ENCODE peak calls at places on chromosomes 3 and 15, in nine cellular contexts. Q is cardiac fibroblast, M is sigmoid colon, E is cardiac muscle cell, T is AG04450, G is NT2/D1, C is mesendoderm, W is astrocyte of the spinal cord, F is endodermal cell. J is an unnamed sample.

GRCh38 chr15:40360015-40360414 is 2.0 kb downstream of the DISP2 start:
- DNase-seq in E (no peak), Q (no peak), F (no peak), T (no peak), M (no peak), C (no peak), W (no peak), G (no peak), J (no peak)

GRCh38 chr3:166060789-166061479 is 223.7 kb upstream of the BCHE start:
- DNase-seq in M (no peak), W (no peak), C (peak), G (no peak), Q (no peak), T (no peak), F (peak), E (no peak), J (no peak)

GRCh38 chr3:171396048-171396447 is 64.2 kb downstream of the TNIK start:
- DNase-seq in W (peak), G (no peak), C (no peak), Q (peak), F (no peak), T (no peak), E (no peak), M (no peak), J (no peak)

GRCh38 chr3:182999767-183000166 is 19.4 kb upstream of the DCUN1D1 start:
- DNase-seq in F (no peak), E (no peak), G (no peak), T (no peak), C (no peak), Q (no peak), W (no peak), M (no peak), J (no peak)

GRCh38 chr15:74543583-74543982 is 2.6 kb downstream of the ARID3B start:
- DNase-seq in W (no peak), E (no peak), F (no peak), C (no peak), M (no peak), T (no peak), Q (no peak), G (no peak), J (peak)

GRCh38 chr3:133926736-133927542 is 31.3 kb upstream of the RAB6B start:
- DNase-seq in F (peak), E (peak), G (no peak), T (no peak), W (peak), C (peak), M (no peak), Q (no peak), J (no peak)

GRCh38 chr3:99690761-99691369 is 52.5 kb downstream of the COL8A1 start:
- DNase-seq in Q (no peak), M (no peak), T (no peak), F (no peak), W (no peak), G (no peak), C (no peak), E (no peak), J (no peak)

GRCh38 chr15:71485094-71485693 is 325.2 kb upstream of the NR2E3 start:
- DNase-seq in Q (peak), M (no peak), C (peak), G (no peak), T (no peak), W (peak), F (peak), E (no peak), J (no peak)

GRCh38 chr3:80556728-80557127 is 788.9 kb upstream of the ROBO1 start:
- DNase-seq in Q (no peak), E (no peak), W (no peak), F (no peak), M (no peak), G (no peak), C (no peak), T (no peak), J (no peak)

DNA sequence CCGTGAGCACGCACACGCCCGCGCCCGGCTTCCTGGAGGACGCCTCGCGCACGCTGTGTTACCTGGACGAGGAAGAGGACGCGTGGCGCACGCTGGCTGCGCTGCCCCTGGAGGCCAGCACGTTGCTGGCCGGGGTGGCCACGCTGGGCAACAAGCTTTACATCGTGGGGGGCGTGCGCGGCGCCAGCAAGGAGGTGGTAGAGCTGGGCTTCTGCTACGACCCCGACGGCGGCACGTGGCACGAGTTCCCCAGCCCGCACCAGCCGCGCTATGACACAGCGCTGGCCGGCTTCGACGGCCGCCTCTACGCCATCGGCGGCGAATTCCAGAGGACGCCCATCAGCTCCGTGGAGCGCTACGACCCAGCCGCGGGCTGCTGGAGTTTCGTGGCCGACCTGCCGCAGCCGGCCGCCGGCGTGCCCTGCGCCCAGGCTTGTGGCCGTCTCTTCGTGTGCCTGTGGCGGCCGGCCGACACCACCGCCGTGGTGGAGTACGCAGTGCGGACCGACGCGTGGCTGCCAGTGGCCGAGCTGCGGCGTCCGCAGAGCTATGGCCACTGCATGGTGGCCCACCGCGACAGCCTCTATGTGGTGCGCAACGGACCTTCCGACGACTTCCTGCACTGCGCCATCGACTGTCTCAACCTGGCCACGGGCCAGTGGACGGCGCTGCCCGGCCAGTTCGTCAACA is 890 bp downstream of the KBTBD13 start:
- DNase-seq in M (no peak), Q (no peak), T (no peak), G (no peak), E (no peak), F (no peak), C (no peak), W (no peak), J (no peak)
- H3K4me3 ChIP-seq in M (no peak), Q (no peak), T (no peak), G (no peak), E (no peak), F (no peak), C (no peak), W (no peak), J (no peak)

DNA sequence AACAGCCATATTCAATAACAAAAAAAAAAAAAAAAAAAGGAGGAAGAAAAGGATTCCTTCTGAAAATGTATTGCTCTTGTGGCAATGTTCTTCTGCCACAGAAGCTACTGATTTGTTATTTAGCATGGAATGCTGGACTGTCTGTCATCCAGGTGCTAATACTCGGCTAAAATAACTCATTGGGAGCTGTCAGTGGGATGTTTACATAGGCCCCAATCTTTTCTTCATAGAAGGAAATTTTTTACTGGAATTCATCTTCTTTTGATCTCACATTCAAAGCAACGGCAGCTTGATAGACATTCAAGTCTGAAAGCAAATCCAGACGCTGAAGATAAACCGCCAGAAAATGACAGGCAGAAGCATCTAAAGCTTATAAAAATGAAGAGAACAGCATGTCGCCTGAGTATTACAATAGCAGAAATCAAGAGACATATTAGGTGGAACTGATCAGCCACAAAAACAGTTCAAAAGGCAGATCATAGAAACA is 452.1 kb downstream of the FOXP1 start:
- DNase-seq in C (no peak), T (no peak), G (no peak), Q (peak), E (no peak), F (no peak), M (no peak), W (peak), J (no peak)
- H3K4me3 ChIP-seq in C (no peak), T (no peak), G (no peak), Q (no peak), E (peak), F (no peak), M (peak), W (no peak), J (no peak)

GRCh38 chr3:62875103-62876002 is at the start of gene CADPS:
- DNase-seq in F (peak), Q (no peak), W (no peak), G (no peak), T (no peak), E (peak), C (peak), M (no peak), J (no peak)
- H3K4me3 ChIP-seq in F (peak), Q (no peak), W (peak), G (peak), T (no peak), E (peak), C (peak), M (peak), J (no peak)

GRCh38 chr3:137761563-137762503 is 2.3 kb upstream of the SOX14 start:
- DNase-seq in G (no peak), T (no peak), F (peak), C (peak), E (no peak), Q (no peak), W (no peak), M (no peak), J (no peak)

GRCh38 chr3:137762674-137763593 is 1.2 kb upstream of the SOX14 start:
- DNase-seq in F (no peak), E (no peak), G (no peak), C (no peak), Q (no peak), W (no peak), T (no peak), M (no peak), J (no peak)

GRCh38 chr3:137764001-137764433 is at the start of gene SOX14:
- DNase-seq in Q (no peak), T (no peak), F (peak), G (no peak), C (peak), W (no peak), M (no peak), E (peak), J (no peak)

GRCh38 chr3:137764563-137765309 is 621 bp downstream of the SOX14 start:
- DNase-seq in G (no peak), E (no peak), W (no peak), F (peak), T (no peak), Q (no peak), M (no peak), C (peak), J (no peak)

GRCh38 chr3:137763594-137763938 is 549 bp upstream of the SOX14 start:
- DNase-seq in C (peak), M (no peak), F (peak), W (no peak), E (no peak), G (no peak), Q (no peak), T (no peak), J (no peak)
- H3K4me3 ChIP-seq in C (no peak), M (no peak), F (peak), W (no peak), E (peak), G (no peak), Q (no peak), T (no peak), J (no peak)